ENCODE peak calls at places on chromosome 21, in ten cellular contexts. W is NCI-H446 treated with DMSO at 0.1 percent for 48 hours; L is suprapubic skin; D is AG08395; Y is right lobe of liver; S is keratinocyte; F is HTR-8/SVneo; G is activated CD8-positive, alpha-beta memory T cell treated with anti-CD3 and anti-CD28 coated beads for 1 hour; J is lower leg skin; R is lung microvascular endothelial cell. K is an unnamed sample.

GRCh38 chr21:45582128-45582527 is 39.9 kb upstream of the SLC19A1 start:
- DNase-seq in W (no peak), L (peak), D (no peak), Y (no peak), S (no peak), F (no peak), G (no peak), J (peak), R (no peak), K (no peak)

GRCh38 chr21:31489014-31489413 is 145.0 kb upstream of the TIAM1 start:
- DNase-seq in W (no peak), L (no peak), D (no peak), Y (no peak), S (no peak), F (no peak), G (no peak), J (no peak), R (no peak), K (no peak)

GRCh38 chr21:42315296-42315891 is at the start of gene TFF3:
- DNase-seq in W (no peak), L (no peak), D (no peak), Y (no peak), S (no peak), F (no peak), G (no peak), J (peak), R (peak), K (no peak)

GRCh38 chr21:38820471-38821239 is 14.9 kb downstream of the ETS2 start:
- DNase-seq in W (no peak), L (no peak), D (no peak), Y (peak), S (no peak), F (no peak), G (no peak), J (peak), R (no peak), K (no peak)

GRCh38 chr21:31553461-31553860 is 106.0 kb upstream of the SOD1 start:
- DNase-seq in W (no peak), L (no peak), D (no peak), Y (no peak), S (no peak), F (no peak), G (no peak), J (no peak), R (no peak), K (no peak)

GRCh38 chr21:41651830-41652229 is 115.0 kb downstream of the RIPK4 start:
- DNase-seq in W (no peak), L (peak), D (no peak), Y (no peak), S (no peak), F (no peak), G (no peak), J (peak), R (no peak), K (no peak)

GRCh38 chr21:34004013-34004938 is 69.1 kb upstream of the MRPS6 start:
- DNase-seq in W (no peak), L (no peak), D (no peak), Y (no peak), S (no peak), F (no peak), G (no peak), J (peak), R (no peak), K (no peak)

GRCh38 chr21:45258476-45258875 is 29.2 kb downstream of the POFUT2 start:
- DNase-seq in W (no peak), L (peak), D (no peak), Y (no peak), S (no peak), F (no peak), G (no peak), J (peak), R (no peak), K (no peak)

GRCh38 chr21:36980280-36981048 is 14.0 kb upstream of the HLCS start:
- DNase-seq in W (no peak), L (no peak), D (peak), Y (peak), S (no peak), F (no peak), G (no peak), J (no peak), R (no peak), K (no peak)

GRCh38 chr21:36656138-36656537 is 42.8 kb upstream of the SIM2 start:
- DNase-seq in W (no peak), L (no peak), D (no peak), Y (no peak), S (peak), F (no peak), G (no peak), J (no peak), R (no peak), K (no peak)

GRCh38 chr21:44083631-44084291 is 23.4 kb upstream of the PWP2 start:
- DNase-seq in W (no peak), L (peak), D (no peak), Y (no peak), S (no peak), F (no peak), G (peak), J (peak), R (peak), K (no peak)

GRCh38 chr21:36059823-36060158 is 535 bp downstream of the SETD4 start:
- DNase-seq in W (no peak), L (no peak), D (peak), Y (peak), S (no peak), F (no peak), G (no peak), J (peak), R (peak), K (no peak)

GRCh38 chr21:38741092-38741975 is 64.4 kb upstream of the ETS2 start:
- DNase-seq in W (no peak), L (no peak), D (no peak), Y (no peak), S (no peak), F (no peak), G (no peak), J (peak), R (no peak), K (no peak)

GRCh38 chr21:31343680-31344480 is at the start of gene TIAM1:
- DNase-seq in W (no peak), L (no peak), D (peak), Y (peak), S (peak), F (peak), G (no peak), J (peak), R (no peak), K (no peak)

GRCh38 chr21:46538851-46539666 is 65.8 kb downstream of the S100B start:
- DNase-seq in W (no peak), L (no peak), D (no peak), Y (no peak), S (no peak), F (no peak), G (no peak), J (peak), R (no peak), K (no peak)

GRCh38 chr21:38170283-38170682 is 86.5 kb upstream of the KCNJ15 start:
- DNase-seq in W (peak), L (no peak), D (peak), Y (no peak), S (no peak), F (peak), G (no peak), J (no peak), R (peak), K (no peak)

GRCh38 chr21:25931791-25932190 is 197.0 kb downstream of the GABPA start:
- DNase-seq in W (no peak), L (no peak), D (no peak), Y (no peak), S (no peak), F (no peak), G (no peak), J (no peak), R (peak), K (no peak)

GRCh38 chr21:19603011-19603593 is 1199.5 kb upstream of the TMPRSS15 start:
- DNase-seq in W (no peak), L (no peak), D (no peak), Y (no peak), S (no peak), F (no peak), G (no peak), J (no peak), R (no peak), K (no peak)

GRCh38 chr21:32562426-32562825 is 22.9 kb downstream of the TCP10L start:
- DNase-seq in W (no peak), L (no peak), D (peak), Y (no peak), S (no peak), F (no peak), G (no peak), J (peak), R (peak), K (peak)

GRCh38 chr21:38352536-38353219 is 95.9 kb downstream of the KCNJ15 start:
- DNase-seq in W (peak), L (peak), D (peak), Y (peak), S (peak), F (peak), G (no peak), J (peak), R (peak), K (peak)

GRCh38 chr21:26686278-26686677 is 113.2 kb upstream of the CYYR1 start:
- DNase-seq in W (no peak), L (no peak), D (peak), Y (no peak), S (no peak), F (peak), G (no peak), J (no peak), R (peak), K (no peak)

K was measured in AG09319.